ENCODE peak calls at places on chromosome 15, in five cellular contexts. P is NCI-H1092 treated with DMSO at 0.1 percent for 48 hours; K is NCI-H526 treated with DMSO at 0.1 percent for 48 hours; U is mesendoderm; R is stimulated activated CD8-positive, alpha-beta memory T cell treated with anti-CD3 and anti-CD28 coated beads, Interleukin-7, amount 100 ng/mL, for 1 hour. J is an unnamed sample.

GRCh38 chr15:93664180-93664951 is 567.0 kb upstream of the MCTP2 start:
- DNase-seq in R (no peak), P (no peak), K (peak), U (peak), J (no peak)

GRCh38 chr15:51076898-51077564 is 17.7 kb downstream of the TNFAIP8L3 start:
- DNase-seq in K (no peak), U (peak), R (no peak), P (no peak), J (peak)

GRCh38 chr15:26921433-26921832 is 49.5 kb upstream of the GABRG3 start:
- DNase-seq in P (no peak), U (no peak), K (no peak), R (no peak), J (no peak)

GRCh38 chr15:93331545-93332117 is 242.6 kb upstream of the RGMA start:
- DNase-seq in U (peak), K (no peak), R (no peak), P (peak), J (no peak)

GRCh38 chr15:101710806-101711205 is 13.5 kb downstream of the TARS3 start:
- DNase-seq in P (no peak), R (no peak), U (peak), K (no peak), J (peak)

GRCh38 chr15:52133510-52134220 is 21.1 kb upstream of the BCL2L10 start:
- DNase-seq in K (no peak), R (no peak), P (no peak), U (no peak), J (no peak)

GRCh38 chr15:66613743-66614142 is 47.9 kb upstream of the LCTL start:
- DNase-seq in P (no peak), R (no peak), K (no peak), U (no peak), J (no peak)

GRCh38 chr15:66682246-66682645 is 19.8 kb upstream of the SMAD6 start:
- DNase-seq in R (no peak), U (no peak), K (no peak), P (no peak), J (no peak)

GRCh38 chr15:66291816-66292215 is 1.6 kb upstream of the DIS3L start:
- DNase-seq in R (no peak), K (no peak), P (no peak), U (peak), J (peak)

GRCh38 chr15:25238126-25238525 is 200.7 kb downstream of the UBE3A start:
- DNase-seq in K (no peak), U (no peak), R (no peak), P (no peak), J (no peak)

J was measured in EH.